ENCODE peak calls at places on chromosome 2, in four cellular contexts. A is stimulated activated CD4-positive, alpha-beta T cell treated with anti-CD3 and anti-CD28 coated beads, Interleukin-1b, Interleukin-23, amount 100 ng/mL, for 4 hours; W is tibial artery; S is HTR-8/SVneo. R is an unnamed sample.
A peak's percentile ranks its signal among the peaks of the same experiment; 100 is the strongest.

GRCh38 chr2:231685349-231686191 is 22.8 kb upstream of the PTMA start:
- DNase-seq in A (no peak), W (no peak), S (no peak), R (no peak)

GRCh38 chr2:30213326-30213725 is 18.0 kb upstream of the LBH start:
- DNase-seq in A (no peak), W (no peak), S (no peak), R (no peak)

GRCh38 chr2:234376229-234376628 is 120.7 kb downstream of the ARL4C start:
- DNase-seq in A (no peak), W (no peak), S (no peak), R (no peak)

GRCh38 chr2:33153008-33153407 is 206.3 kb downstream of the LTBP1 start:
- DNase-seq in A (no peak), W (no peak), S (no peak), R (no peak)

GRCh38 chr2:239726091-239726591 is 299.0 kb downstream of the NDUFA10 start:
- DNase-seq in A (no peak), W (peak; percentile 16), S (no peak), R (no peak)

GRCh38 chr2:74856004-74856578 is 22.2 kb downstream of the HK2 start:
- DNase-seq in A (no peak), W (no peak), S (no peak), R (no peak)

GRCh38 chr2:149507933-149508332 is 79.6 kb downstream of the MMADHC start:
- DNase-seq in A (no peak), W (no peak), S (no peak), R (no peak)

GRCh38 chr2:173079968-173080860 is 4.6 kb downstream of the MAP3K20 start:
- DNase-seq in A (no peak), W (no peak), S (no peak), R (no peak)

GRCh38 chr2:168649105-168649504 is 153.3 kb upstream of the NOSTRIN start:
- DNase-seq in A (no peak), W (no peak), S (no peak), R (no peak)

GRCh38 chr2:54212456-54212855 is 43.6 kb downstream of the TSPYL6 start:
- DNase-seq in A (no peak), W (no peak), S (peak; percentile 80), R (no peak)

GRCh38 chr2:48332286-48332685 is 197.7 kb upstream of the STON1 start:
- DNase-seq in A (no peak), W (no peak), S (no peak), R (no peak)

GRCh38 chr2:48600917-48601316 is 16.7 kb upstream of the GTF2A1L start:
- DNase-seq in A (no peak), W (no peak), S (no peak), R (no peak)

GRCh38 chr2:160220545-160221009 is 20.5 kb upstream of the ITGB6 start:
- DNase-seq in A (no peak), W (no peak), S (no peak), R (peak; percentile 66)

GRCh38 chr2:129732630-129733026 is 246.8 kb upstream of the RAB6C start:
- DNase-seq in A (no peak), W (no peak), S (no peak), R (no peak)

GRCh38 chr2:237692601-237693079 is 65.3 kb downstream of the LRRFIP1 start:
- DNase-seq in A (no peak), W (no peak), S (no peak), R (peak; percentile 34)

GRCh38 chr2:200050921-200051620 is 95.7 kb downstream of the MAIP1 start:
- DNase-seq in A (no peak), W (no peak), S (no peak), R (no peak)

GRCh38 chr2:190791347-190791982 is 89.2 kb upstream of the GLS start:
- DNase-seq in A (peak; percentile 49), W (peak; percentile 42), S (peak; percentile 27), R (no peak)

GRCh38 chr2:174573621-174574081 is 24.0 kb downstream of the WIPF1 start:
- DNase-seq in A (no peak), W (no peak), S (no peak), R (no peak)

GRCh38 chr2:101256316-101256715 is 3.6 kb downstream of the CNOT11 start:
- DNase-seq in A (no peak), W (no peak), S (no peak), R (no peak)

GRCh38 chr2:9918275-9918674 is 33.2 kb upstream of the GRHL1 start:
- DNase-seq in A (no peak), W (no peak), S (no peak), R (no peak)

GRCh38 chr2:145569108-145569507 is 1049.2 kb upstream of the ZEB2 start:
- DNase-seq in A (no peak), W (no peak), S (no peak), R (no peak)

GRCh38 chr2:25380586-25381360 is 39.0 kb upstream of the DNMT3A start:
- DNase-seq in A (no peak), W (no peak), S (no peak), R (no peak)

GRCh38 chr2:230758566-230759480 is 46.2 kb downstream of the CAB39 start:
- DNase-seq in A (no peak), W (no peak), S (no peak), R (no peak)

GRCh38 chr2:197556456-197556855 is 40.6 kb downstream of the MOB4 start:
- DNase-seq in A (no peak), W (no peak), S (no peak), R (no peak)

GRCh38 chr2:240209493-240209892 is 69.0 kb upstream of the OTOS start:
- DNase-seq in A (no peak), W (no peak), S (no peak), R (no peak)

GRCh38 chr2:120388222-120389035 is 42.5 kb downstream of the INHBB start:
- DNase-seq in A (no peak), W (no peak), S (no peak), R (no peak)

GRCh38 chr2:129849559-129850160 is 129.8 kb upstream of the RAB6C start:
- DNase-seq in A (no peak), W (no peak), S (peak; percentile 52), R (no peak)

GRCh38 chr2:171244466-171244969 is 83.8 kb upstream of the TLK1 start:
- DNase-seq in A (no peak), W (no peak), S (no peak), R (no peak)

GRCh38 chr2:218180728-218181127 is 14.0 kb upstream of the CXCR1 start:
- DNase-seq in A (no peak), W (no peak), S (no peak), R (no peak)

GRCh38 chr2:187453078-187453641 is 5.1 kb upstream of the CALCRL start:
- DNase-seq in A (no peak), W (no peak), S (peak; percentile 14), R (no peak)

GRCh38 chr2:158928515-158928914 is 39.9 kb upstream of the TANC1 start:
- DNase-seq in A (no peak), W (no peak), S (no peak), R (no peak)

GRCh38 chr2:59905731-59906130 is 647.7 kb downstream of the BCL11A start:
- DNase-seq in A (no peak), W (no peak), S (no peak), R (no peak)

GRCh38 chr2:206086683-206087350 is 843 bp upstream of the INO80D start:
- DNase-seq in A (no peak), W (no peak), S (no peak), R (peak; percentile 21)

GRCh38 chr2:176729706-176730569 is 460.7 kb downstream of the MTX2 start:
- DNase-seq in A (no peak), W (peak; percentile 50), S (no peak), R (no peak)

GRCh38 chr2:135783416-135783815 is 41.8 kb downstream of the UBXN4 start:
- DNase-seq in A (no peak), W (no peak), S (no peak), R (no peak)

GRCh38 chr2:237254911-237255578 is 158.9 kb downstream of the COL6A3 start:
- DNase-seq in A (no peak), W (no peak), S (peak; percentile 51), R (no peak)

R was measured in CD4-positive, CD25-positive, alpha-beta regulatory T cell.